ENCODE peak calls at places on chromosomes 4 and X, in five cellular contexts. B, F, Z, I and L are unnamed samples.

GRCh38 chr4:55087016-55087929 is 38.1 kb downstream of the KDR start:
- DNase-seq in B (no peak), I (peak; percentile 38), F (peak; percentile 25), Z (no peak), L (no peak)

GRCh38 chr4:87326460-87326859 is 3.8 kb upstream of the HSD17B13 start:
- DNase-seq in B (no peak), F (no peak), Z (no peak), I (no peak), L (no peak)

GRCh38 chr4:123809864-123810263 is 413.3 kb downstream of the SPRY1 start:
- DNase-seq in B (no peak), I (no peak), Z (no peak), F (no peak), L (no peak)

GRCh38 chrX:97806238-97806637 is 922.5 kb downstream of the RPA4 start:
- DNase-seq in Z (no peak), B (no peak), F (no peak), I (peak; percentile 9), L (no peak)

GRCh38 chr4:38785041-38785790 is 2.4 kb upstream of the TLR10 start:
- DNase-seq in B (no peak), F (no peak), Z (no peak), I (no peak), L (no peak)

GRCh38 chrX:29518100-29518499 is 697.3 kb upstream of the MAGEB2 start:
- DNase-seq in I (peak; percentile 20), Z (no peak), B (no peak), F (no peak), L (no peak)

GRCh38 chr4:168719725-168720124 is 222.9 kb downstream of the PALLD start:
- DNase-seq in Z (no peak), B (no peak), I (no peak), F (no peak), L (no peak)

GRCh38 chrX:124829930-124830329 is 483.6 kb downstream of the SH2D1A start:
- DNase-seq in Z (no peak), I (no peak), F (no peak), B (no peak), L (no peak)

GRCh38 chr4:163622351-163623051 is 128.0 kb downstream of the TMA16 start:
- DNase-seq in F (no peak), I (no peak), Z (no peak), B (no peak), L (no peak)

GRCh38 chr4:183038436-183038835 is 60.6 kb upstream of the WWC2 start:
- DNase-seq in I (no peak), B (no peak), F (no peak), Z (no peak), L (no peak)

GRCh38 chr4:149838036-149838435 is 22.4 kb upstream of the IQCM start:
- DNase-seq in Z (no peak), I (no peak), B (no peak), F (no peak), L (no peak)

GRCh38 chr4:148116264-148116663 is 325.9 kb downstream of the NR3C2 start:
- DNase-seq in I (peak; percentile 77), F (peak; percentile 11), B (peak; percentile 82), Z (no peak), L (no peak)

GRCh38 chrX:103628386-103629290 is at the start of gene TCEAL1:
- DNase-seq in B (peak; percentile 37), I (peak; percentile 62), Z (no peak), F (peak; percentile 44), L (peak; percentile 34)

GRCh38 chr4:3287972-3288570 is 4.8 kb upstream of the RGS12 start:
- DNase-seq in I (no peak), F (no peak), Z (no peak), B (no peak), L (no peak)

GRCh38 chrX:134075894-134076718 is 90.7 kb upstream of the GPC3 start:
- DNase-seq in F (no peak), I (no peak), Z (no peak), B (no peak), L (no peak)

GRCh38 chr4:127523369-127523768 is 109.4 kb upstream of the INTU start:
- DNase-seq in I (peak; percentile 11), Z (no peak), B (no peak), F (no peak), L (no peak)

GRCh38 chr4:38539501-38539900 is 124.5 kb upstream of the KLF3 start:
- DNase-seq in F (no peak), I (no peak), B (no peak), Z (no peak), L (no peak)

GRCh38 chr4:75584067-75584466 is 28.2 kb downstream of the ODAPH start:
- DNase-seq in I (peak; percentile 4), B (peak; percentile 41), F (no peak), Z (no peak), L (no peak)

GRCh38 chr4:111127842-111128241 is 505.0 kb upstream of the PITX2 start:
- DNase-seq in Z (no peak), B (no peak), F (no peak), I (no peak), L (no peak)

GRCh38 chrX:53481816-53482485 is 47.8 kb upstream of the HSD17B10 start:
- DNase-seq in B (peak; percentile 69), F (peak; percentile 61), I (peak; percentile 72), Z (peak; percentile 2), L (peak; percentile 24)

GRCh38 chrX:55546956-55547355 is 57.3 kb upstream of the USP51 start:
- DNase-seq in F (peak; percentile 76), B (peak; percentile 19), I (no peak), Z (no peak), L (no peak)

GRCh38 chr4:7779194-7779768 is 160.4 kb downstream of the AFAP1 start:
- DNase-seq in F (no peak), Z (no peak), I (peak; percentile 79), B (peak; percentile 46), L (no peak)

GRCh38 chr4:31791666-31792065 is 1071.5 kb downstream of the PCDH7 start:
- DNase-seq in I (no peak), B (no peak), Z (no peak), F (no peak), L (no peak)

GRCh38 chrX:56025872-56026571 is 206.1 kb upstream of the KLF8 start:
- DNase-seq in I (no peak), Z (no peak), F (no peak), B (no peak), L (no peak)

GRCh38 chr4:182562350-182562749 is 319.1 kb downstream of the TENM3 start:
- DNase-seq in Z (no peak), I (no peak), B (no peak), F (peak; percentile 62), L (no peak)

GRCh38 chr4:102620697-102621497 is 119.7 kb downstream of the NFKB1 start:
- DNase-seq in B (peak; percentile 79), F (peak; percentile 74), I (peak; percentile 71), Z (no peak), L (no peak)

GRCh38 chr4:96175871-96176270 is 336.0 kb downstream of the PDHA2 start:
- DNase-seq in I (no peak), B (peak; percentile 15), Z (no peak), F (no peak), L (no peak)

GRCh38 chr4:7183161-7183560 is 9.2 kb upstream of the SORCS2 start:
- DNase-seq in Z (no peak), F (no peak), I (no peak), B (no peak), L (no peak)

GRCh38 chrX:149453911-149454820 is 50.9 kb downstream of the IDS start:
- DNase-seq in I (peak; percentile 36), F (no peak), B (no peak), Z (no peak), L (no peak)

GRCh38 chrX:134026732-134027311 is 41.4 kb upstream of the GPC3 start:
- DNase-seq in I (peak; percentile 45), F (peak; percentile 27), B (peak; percentile 70), Z (no peak), L (no peak)

GRCh38 chr4:151197258-151197657 is 79.7 kb upstream of the PRSS48 start:
- DNase-seq in Z (no peak), B (peak; percentile 63), F (no peak), I (peak; percentile 81), L (no peak)

GRCh38 chr4:123709336-123709735 is 312.7 kb downstream of the SPRY1 start:
- DNase-seq in F (peak; percentile 36), B (no peak), Z (no peak), I (no peak), L (no peak)

GRCh38 chr4:114811564-114812360 is 213.2 kb downstream of the UGT8 start:
- DNase-seq in I (no peak), F (no peak), B (no peak), Z (no peak), L (no peak)

GRCh38 chrX:120768254-120768653 is 107.4 kb downstream of the CT47B1 start:
- DNase-seq in Z (no peak), I (no peak), B (no peak), F (peak; percentile 1), L (no peak)

GRCh38 chrX:20265221-20265725 is 1.4 kb downstream of the RPS6KA3 start:
- DNase-seq in B (peak; percentile 84), I (peak; percentile 90), Z (peak; percentile 39), F (peak; percentile 71), L (peak; percentile 41)

GRCh38 chr4:187478292-187479205 is 517.0 kb upstream of the ZFP42 start:
- DNase-seq in Z (no peak), B (peak; percentile 4), F (no peak), I (peak; percentile 89), L (no peak)

GRCh38 chr4:17132226-17132625 is 233.8 kb upstream of the LDB2 start:
- DNase-seq in F (no peak), Z (no peak), B (no peak), I (peak; percentile 82), L (no peak)

GRCh38 chr4:73127839-73128448 is 58.4 kb upstream of the COX18 start:
- DNase-seq in Z (no peak), F (peak; percentile 51), I (peak; percentile 17), B (peak; percentile 32), L (no peak)

GRCh38 chr4:126593626-126594025 is 1039.1 kb upstream of the INTU start:
- DNase-seq in F (no peak), I (no peak), Z (no peak), B (no peak), L (no peak)